ENCODE peak calls at places on chromosomes 11 and 22, in ten cellular contexts. One of them, this sample, is unnamed.

GRCh38 chr22:39900306-39901227 is at the start of gene GRAP2:
- DNase-seq in HL-60: no peak
- DNase-seq in ovary: no peak
- DNase-seq in breast epithelium: no peak
- DNase-seq in uterus: no peak
- DNase-seq in CD8-positive, alpha-beta T cell: peak; percentile 61
- DNase-seq in trophoblast cell: no peak
- DNase-seq in SJCRH30: no peak
- DNase-seq in iPS DF 6.9: no peak
- DNase-seq in left lung: no peak
- DNase-seq in this sample: no peak

GRCh38 chr22:27992294-27993165 is 73.5 kb upstream of the PITPNB start:
- DNase-seq in HL-60: no peak
- DNase-seq in ovary: peak; percentile 25
- DNase-seq in breast epithelium: peak; percentile 38
- DNase-seq in uterus: no peak
- DNase-seq in CD8-positive, alpha-beta T cell: no peak
- DNase-seq in trophoblast cell: no peak
- DNase-seq in SJCRH30: no peak
- DNase-seq in iPS DF 6.9: no peak
- DNase-seq in left lung: peak; percentile 26
- DNase-seq in this sample: no peak

GRCh38 chr11:44634401-44635281 is 69.2 kb downstream of the CD82 start:
- DNase-seq in HL-60: no peak
- DNase-seq in ovary: peak; percentile 87
- DNase-seq in breast epithelium: no peak
- DNase-seq in uterus: peak; percentile 87
- DNase-seq in CD8-positive, alpha-beta T cell: no peak
- DNase-seq in trophoblast cell: no peak
- DNase-seq in SJCRH30: peak; percentile 88
- DNase-seq in iPS DF 6.9: no peak
- DNase-seq in left lung: peak; percentile 60
- DNase-seq in this sample: no peak

GRCh38 chr11:84788220-84788619 is 838.9 kb downstream of the DLG2 start:
- DNase-seq in HL-60: no peak
- DNase-seq in ovary: no peak
- DNase-seq in breast epithelium: no peak
- DNase-seq in uterus: no peak
- DNase-seq in CD8-positive, alpha-beta T cell: no peak
- DNase-seq in trophoblast cell: no peak
- DNase-seq in SJCRH30: peak; percentile 10
- DNase-seq in iPS DF 6.9: no peak
- DNase-seq in left lung: no peak
- DNase-seq in this sample: peak; percentile 24

GRCh38 chr11:40722179-40722795 is 737.2 kb downstream of the LRRC4C start:
- DNase-seq in HL-60: peak; percentile 1
- DNase-seq in ovary: no peak
- DNase-seq in breast epithelium: no peak
- DNase-seq in uterus: no peak
- DNase-seq in CD8-positive, alpha-beta T cell: no peak
- DNase-seq in trophoblast cell: no peak
- DNase-seq in SJCRH30: peak; percentile 50
- DNase-seq in iPS DF 6.9: peak; percentile 43
- DNase-seq in left lung: no peak
- DNase-seq in this sample: peak; percentile 11

GRCh38 chr11:22199243-22199642 is 6.4 kb downstream of the ANO5 start:
- DNase-seq in HL-60: no peak
- DNase-seq in ovary: no peak
- DNase-seq in breast epithelium: no peak
- DNase-seq in uterus: no peak
- DNase-seq in CD8-positive, alpha-beta T cell: no peak
- DNase-seq in trophoblast cell: no peak
- DNase-seq in SJCRH30: no peak
- DNase-seq in iPS DF 6.9: no peak
- DNase-seq in left lung: no peak
- DNase-seq in this sample: no peak

GRCh38 chr11:66363187-66363601 is 8.4 kb downstream of the SLC29A2 start:
- DNase-seq in HL-60: no peak
- DNase-seq in ovary: peak; percentile 25
- DNase-seq in breast epithelium: no peak
- DNase-seq in uterus: no peak
- DNase-seq in CD8-positive, alpha-beta T cell: no peak
- DNase-seq in trophoblast cell: no peak
- DNase-seq in SJCRH30: no peak
- DNase-seq in iPS DF 6.9: no peak
- DNase-seq in left lung: peak; percentile 86
- DNase-seq in this sample: no peak

GRCh38 chr22:35424761-35425160 is 24.8 kb downstream of the MCM5 start:
- DNase-seq in HL-60: no peak
- DNase-seq in ovary: peak; percentile 66
- DNase-seq in breast epithelium: no peak
- DNase-seq in uterus: no peak
- DNase-seq in CD8-positive, alpha-beta T cell: no peak
- DNase-seq in trophoblast cell: no peak
- DNase-seq in SJCRH30: no peak
- DNase-seq in iPS DF 6.9: no peak
- DNase-seq in left lung: no peak
- DNase-seq in this sample: no peak

GRCh38 chr22:39110631-39111561 is 13.9 kb downstream of the APOBEC3H start:
- DNase-seq in HL-60: no peak
- DNase-seq in ovary: no peak
- DNase-seq in breast epithelium: no peak
- DNase-seq in uterus: no peak
- DNase-seq in CD8-positive, alpha-beta T cell: no peak
- DNase-seq in trophoblast cell: no peak
- DNase-seq in SJCRH30: no peak
- DNase-seq in iPS DF 6.9: no peak
- DNase-seq in left lung: no peak
- DNase-seq in this sample: no peak

GRCh38 chr22:26553056-26553752 is 36.7 kb downstream of the TPST2 start:
- DNase-seq in HL-60: no peak
- DNase-seq in ovary: no peak
- DNase-seq in breast epithelium: no peak
- DNase-seq in uterus: no peak
- DNase-seq in CD8-positive, alpha-beta T cell: no peak
- DNase-seq in trophoblast cell: no peak
- DNase-seq in SJCRH30: no peak
- DNase-seq in iPS DF 6.9: no peak
- DNase-seq in left lung: no peak
- DNase-seq in this sample: peak; percentile 84

GRCh38 chr22:42785706-42786499 is 65.2 kb upstream of the A4GALT start:
- DNase-seq in HL-60: no peak
- DNase-seq in ovary: no peak
- DNase-seq in breast epithelium: no peak
- DNase-seq in uterus: no peak
- DNase-seq in CD8-positive, alpha-beta T cell: no peak
- DNase-seq in trophoblast cell: no peak
- DNase-seq in SJCRH30: peak; percentile 54
- DNase-seq in iPS DF 6.9: no peak
- DNase-seq in left lung: no peak
- DNase-seq in this sample: no peak

GRCh38 chr11:29432719-29433325 is 584.0 kb downstream of the KCNA4 start:
- DNase-seq in HL-60: no peak
- DNase-seq in ovary: no peak
- DNase-seq in breast epithelium: no peak
- DNase-seq in uterus: no peak
- DNase-seq in CD8-positive, alpha-beta T cell: no peak
- DNase-seq in trophoblast cell: no peak
- DNase-seq in SJCRH30: peak; percentile 55
- DNase-seq in iPS DF 6.9: no peak
- DNase-seq in left lung: no peak
- DNase-seq in this sample: no peak

GRCh38 chr22:39384750-39385480 is 14.7 kb upstream of the TAB1 start:
- DNase-seq in HL-60: no peak
- DNase-seq in ovary: no peak
- DNase-seq in breast epithelium: no peak
- DNase-seq in uterus: no peak
- DNase-seq in CD8-positive, alpha-beta T cell: no peak
- DNase-seq in trophoblast cell: no peak
- DNase-seq in SJCRH30: peak; percentile 25
- DNase-seq in iPS DF 6.9: no peak
- DNase-seq in left lung: no peak
- DNase-seq in this sample: no peak

GRCh38 chr11:127711748-127712147 is 711.2 kb upstream of the KIRREL3 start:
- DNase-seq in HL-60: no peak
- DNase-seq in ovary: no peak
- DNase-seq in breast epithelium: no peak
- DNase-seq in uterus: no peak
- DNase-seq in CD8-positive, alpha-beta T cell: no peak
- DNase-seq in trophoblast cell: no peak
- DNase-seq in SJCRH30: no peak
- DNase-seq in iPS DF 6.9: no peak
- DNase-seq in left lung: no peak
- DNase-seq in this sample: no peak

GRCh38 chr11:62713343-62713742 is 5.9 kb downstream of the GNG3 start:
- DNase-seq in HL-60: no peak
- DNase-seq in ovary: no peak
- DNase-seq in breast epithelium: no peak
- DNase-seq in uterus: no peak
- DNase-seq in CD8-positive, alpha-beta T cell: no peak
- DNase-seq in trophoblast cell: peak; percentile 78
- DNase-seq in SJCRH30: no peak
- DNase-seq in iPS DF 6.9: no peak
- DNase-seq in left lung: peak; percentile 70
- DNase-seq in this sample: no peak

GRCh38 chr11:45964911-45965389 is 42.5 kb downstream of the LARGE2 start:
- DNase-seq in HL-60: peak; percentile 47
- DNase-seq in ovary: peak; percentile 66
- DNase-seq in breast epithelium: peak; percentile 56
- DNase-seq in uterus: peak; percentile 64
- DNase-seq in CD8-positive, alpha-beta T cell: peak; percentile 31
- DNase-seq in trophoblast cell: peak; percentile 42
- DNase-seq in SJCRH30: peak; percentile 84
- DNase-seq in iPS DF 6.9: peak; percentile 67
- DNase-seq in left lung: peak; percentile 39
- DNase-seq in this sample: peak; percentile 70

GRCh38 chr22:23393721-23394320 is 186.3 kb downstream of the IGLL1 start:
- DNase-seq in HL-60: no peak
- DNase-seq in ovary: peak; percentile 35
- DNase-seq in breast epithelium: peak; percentile 40
- DNase-seq in uterus: no peak
- DNase-seq in CD8-positive, alpha-beta T cell: no peak
- DNase-seq in trophoblast cell: no peak
- DNase-seq in SJCRH30: no peak
- DNase-seq in iPS DF 6.9: no peak
- DNase-seq in left lung: peak; percentile 18
- DNase-seq in this sample: no peak

GRCh38 chr11:134904103-134904502 is 492.1 kb upstream of the B3GAT1 start:
- DNase-seq in HL-60: no peak
- DNase-seq in ovary: no peak
- DNase-seq in breast epithelium: no peak
- DNase-seq in uterus: no peak
- DNase-seq in CD8-positive, alpha-beta T cell: no peak
- DNase-seq in trophoblast cell: no peak
- DNase-seq in SJCRH30: no peak
- DNase-seq in iPS DF 6.9: no peak
- DNase-seq in left lung: no peak
- DNase-seq in this sample: no peak

GRCh38 chr11:99154277-99154676 is 133.5 kb downstream of the CNTN5 start:
- DNase-seq in HL-60: no peak
- DNase-seq in ovary: no peak
- DNase-seq in breast epithelium: no peak
- DNase-seq in uterus: no peak
- DNase-seq in CD8-positive, alpha-beta T cell: no peak
- DNase-seq in trophoblast cell: no peak
- DNase-seq in SJCRH30: no peak
- DNase-seq in iPS DF 6.9: no peak
- DNase-seq in left lung: no peak
- DNase-seq in this sample: no peak

GRCh38 chr11:35138949-35139881 is at the start of gene CD44:
- DNase-seq in HL-60: no peak
- DNase-seq in ovary: peak; percentile 51
- DNase-seq in breast epithelium: peak; percentile 79
- DNase-seq in uterus: peak; percentile 79
- DNase-seq in CD8-positive, alpha-beta T cell: peak; percentile 67
- DNase-seq in trophoblast cell: peak; percentile 41
- DNase-seq in SJCRH30: no peak
- DNase-seq in iPS DF 6.9: no peak
- DNase-seq in left lung: peak; percentile 87
- DNase-seq in this sample: peak; percentile 78

GRCh38 chr11:78641541-78641940 is 66.9 kb upstream of the NARS2 start:
- DNase-seq in HL-60: no peak
- DNase-seq in ovary: no peak
- DNase-seq in breast epithelium: no peak
- DNase-seq in uterus: no peak
- DNase-seq in CD8-positive, alpha-beta T cell: no peak
- DNase-seq in trophoblast cell: no peak
- DNase-seq in SJCRH30: no peak
- DNase-seq in iPS DF 6.9: no peak
- DNase-seq in left lung: no peak
- DNase-seq in this sample: no peak

GRCh38 chr11:92180664-92181251 is 43.9 kb upstream of the FAT3 start:
- DNase-seq in HL-60: no peak
- DNase-seq in ovary: no peak
- DNase-seq in breast epithelium: no peak
- DNase-seq in uterus: no peak
- DNase-seq in CD8-positive, alpha-beta T cell: no peak
- DNase-seq in trophoblast cell: no peak
- DNase-seq in SJCRH30: no peak
- DNase-seq in iPS DF 6.9: no peak
- DNase-seq in left lung: peak; percentile 48
- DNase-seq in this sample: peak; percentile 71
- H3K27ac ChIP-seq in HL-60: no peak overlapping the region
- H3K27ac ChIP-seq in ovary: no peak overlapping the region
- H3K27ac ChIP-seq in breast epithelium: no peak overlapping the region
- H3K27ac ChIP-seq in uterus: no peak overlapping the region
- H3K27ac ChIP-seq in CD8-positive, alpha-beta T cell: no peak overlapping the region
- H3K27ac ChIP-seq in trophoblast cell: no peak overlapping the region
- H3K27ac ChIP-seq in SJCRH30: no peak overlapping the region
- H3K27ac ChIP-seq in iPS DF 6.9: no peak overlapping the region
- H3K27ac ChIP-seq in left lung: no peak overlapping the region
- H3K27ac ChIP-seq in this sample: no peak overlapping the region

GRCh38 chr11:124716596-124716995 is 23.1 kb upstream of the NRGN start:
- DNase-seq in HL-60: no peak
- DNase-seq in ovary: no peak
- DNase-seq in breast epithelium: no peak
- DNase-seq in uterus: no peak
- DNase-seq in CD8-positive, alpha-beta T cell: no peak
- DNase-seq in trophoblast cell: peak; percentile 28
- DNase-seq in SJCRH30: no peak
- DNase-seq in iPS DF 6.9: no peak
- DNase-seq in left lung: no peak
- DNase-seq in this sample: peak; percentile 82
- H3K27me3 ChIP-seq in HL-60: peaks cover 37% of the 10 kb centered on the region
- H3K27me3 ChIP-seq in ovary: no peaks in the 10 kb centered on the region
- H3K27me3 ChIP-seq in breast epithelium: no peaks in the 10 kb centered on the region
- H3K27me3 ChIP-seq in uterus: peaks cover 2% of the 10 kb centered on the region
- H3K27me3 ChIP-seq in CD8-positive, alpha-beta T cell: peaks cover 14% of the 10 kb centered on the region
- H3K27me3 ChIP-seq in trophoblast cell: peaks cover 32% of the 10 kb centered on the region
- H3K27me3 ChIP-seq in SJCRH30: peaks cover 5% of the 10 kb centered on the region
- H3K27me3 ChIP-seq in iPS DF 6.9: peaks cover 51% of the 10 kb centered on the region
- H3K27me3 ChIP-seq in left lung: no peaks in the 10 kb centered on the region
- H3K27me3 ChIP-seq in this sample: peaks cover 22% of the 10 kb centered on the region

GRCh38 chr22:25023879-25024278 is 71.4 kb downstream of the KIAA1671 start:
- DNase-seq in HL-60: no peak
- DNase-seq in ovary: no peak
- DNase-seq in breast epithelium: no peak
- DNase-seq in uterus: no peak
- DNase-seq in CD8-positive, alpha-beta T cell: no peak
- DNase-seq in trophoblast cell: no peak
- DNase-seq in SJCRH30: no peak
- DNase-seq in iPS DF 6.9: no peak
- DNase-seq in left lung: no peak
- DNase-seq in this sample: no peak
- H3K27ac ChIP-seq in HL-60: no peak overlapping the region
- H3K27ac ChIP-seq in ovary: no peak overlapping the region
- H3K27ac ChIP-seq in breast epithelium: no peak overlapping the region
- H3K27ac ChIP-seq in uterus: no peak overlapping the region
- H3K27ac ChIP-seq in CD8-positive, alpha-beta T cell: no peak overlapping the region
- H3K27ac ChIP-seq in trophoblast cell: no peak overlapping the region
- H3K27ac ChIP-seq in SJCRH30: no peak overlapping the region
- H3K27ac ChIP-seq in iPS DF 6.9: no peak overlapping the region
- H3K27ac ChIP-seq in left lung: no peak overlapping the region
- H3K27ac ChIP-seq in this sample: no peak overlapping the region

GRCh38 chr11:72578541-72578940 is 95.7 kb downstream of the PDE2A start:
- DNase-seq in HL-60: no peak
- DNase-seq in ovary: peak; percentile 7
- DNase-seq in breast epithelium: no peak
- DNase-seq in uterus: no peak
- DNase-seq in CD8-positive, alpha-beta T cell: no peak
- DNase-seq in trophoblast cell: no peak
- DNase-seq in SJCRH30: no peak
- DNase-seq in iPS DF 6.9: no peak
- DNase-seq in left lung: no peak
- DNase-seq in this sample: no peak
- H3K27me3 ChIP-seq in HL-60: peaks cover 9% of the 10 kb centered on the region
- H3K27me3 ChIP-seq in ovary: no peaks in the 10 kb centered on the region
- H3K27me3 ChIP-seq in breast epithelium: no peaks in the 10 kb centered on the region
- H3K27me3 ChIP-seq in uterus: no peaks in the 10 kb centered on the region
- H3K27me3 ChIP-seq in CD8-positive, alpha-beta T cell: no peaks in the 10 kb centered on the region
- H3K27me3 ChIP-seq in trophoblast cell: peaks cover 2% of the 10 kb centered on the region
- H3K27me3 ChIP-seq in SJCRH30: no peaks in the 10 kb centered on the region
- H3K27me3 ChIP-seq in iPS DF 6.9: no peaks in the 10 kb centered on the region
- H3K27me3 ChIP-seq in left lung: no peaks in the 10 kb centered on the region
- H3K27me3 ChIP-seq in this sample: no peaks in the 10 kb centered on the region